ENCODE peak calls at places on chromosomes 3 and 15, in ten cellular contexts. O is NCI-H1092; M is AG10803; A is activated T-helper 1 cell treated with Interleukin-2 at 50 U/mL for 16 hours; X is sciatic nerve; Y is frontal cortex; B is D341Med; S is CMK; V is psoas muscle; U is effector CD4-positive, alpha-beta T cell. C is an unnamed sample.

GRCh38 chr3:12484983-12485327 is 675 bp downstream of the TSEN2 start:
- DNase-seq in O (no peak), S (no peak), A (no peak), M (no peak), X (no peak), B (peak; percentile 57), U (no peak), Y (no peak), V (no peak), C (no peak)

GRCh38 chr3:173396191-173397041 is 1.1 kb upstream of the NLGN1 start:
- DNase-seq in M (no peak), U (no peak), O (peak; percentile 36), X (no peak), B (peak; percentile 39), Y (peak; percentile 40), V (no peak), A (no peak), S (no peak), C (no peak)

GRCh38 chr3:3776607-3777006 is 22.6 kb upstream of the LRRN1 start:
- DNase-seq in O (no peak), S (no peak), X (no peak), B (no peak), V (no peak), M (no peak), Y (no peak), A (no peak), U (no peak), C (no peak)

GRCh38 chr3:114660124-114660523 is 366.3 kb downstream of the TIGIT start:
- DNase-seq in A (no peak), M (peak; percentile 66), U (no peak), X (no peak), S (no peak), O (no peak), Y (no peak), V (peak; percentile 35), B (no peak), C (no peak)

GRCh38 chr3:52983336-52983807 is 62.5 kb downstream of the SFMBT1 start:
- DNase-seq in S (no peak), U (peak; percentile 39), B (no peak), Y (no peak), M (no peak), A (peak; percentile 32), X (no peak), V (no peak), O (no peak), C (no peak)

GRCh38 chr15:52020253-52021085 is 1.4 kb downstream of the MAPK6 start:
- DNase-seq in X (no peak), S (no peak), M (peak; percentile 46), Y (no peak), O (no peak), U (no peak), V (no peak), A (no peak), B (no peak), C (no peak)

GRCh38 chr3:24300949-24301348 is 193.7 kb downstream of the THRB start:
- DNase-seq in V (no peak), M (no peak), Y (no peak), X (no peak), B (no peak), O (no peak), A (no peak), S (no peak), U (no peak), C (no peak)

GRCh38 chr15:31552482-31553099 is 226.0 kb downstream of the KLF13 start:
- DNase-seq in V (no peak), A (no peak), M (no peak), B (no peak), U (no peak), S (no peak), X (no peak), O (no peak), Y (no peak), C (no peak)

GRCh38 chr3:18847583-18848197 is 300.6 kb upstream of the KCNH8 start:
- DNase-seq in O (no peak), M (no peak), B (peak; percentile 31), U (no peak), V (no peak), X (no peak), Y (no peak), A (no peak), S (no peak), C (no peak)

GRCh38 chr15:67843092-67843501 is 3.3 kb upstream of the RNU6-1 start:
- DNase-seq in O (no peak), A (no peak), V (no peak), M (no peak), S (no peak), X (no peak), U (no peak), B (no peak), Y (no peak), C (no peak)

GRCh38 chr3:167066977-167067843 is 312.9 kb downstream of the ZBBX start:
- DNase-seq in U (no peak), M (no peak), V (no peak), S (no peak), X (no peak), Y (no peak), B (no peak), O (peak; percentile 40), A (no peak), C (no peak)

GRCh38 chr3:110677506-110677905 is 394.1 kb upstream of the NECTIN3 start:
- DNase-seq in S (no peak), U (no peak), A (no peak), X (no peak), M (peak; percentile 56), Y (no peak), V (no peak), O (no peak), B (no peak), C (no peak)

GRCh38 chr3:31364711-31365110 is 168.0 kb upstream of the STT3B start:
- DNase-seq in M (peak; percentile 62), V (no peak), X (no peak), U (no peak), B (no peak), O (no peak), Y (no peak), S (no peak), A (no peak), C (no peak)

GRCh38 chr3:98800401-98800800 is 37.3 kb downstream of the ST3GAL6 start:
- DNase-seq in X (no peak), O (no peak), S (no peak), V (no peak), B (no peak), U (no peak), M (no peak), Y (no peak), A (no peak), C (no peak)

GRCh38 chr3:190323241-190323617 is 983 bp upstream of the CLDN1 start:
- DNase-seq in X (no peak), A (no peak), Y (no peak), B (no peak), U (no peak), S (no peak), V (no peak), O (no peak), M (no peak), C (no peak)

GRCh38 chr3:189267981-189268613 is 96.3 kb downstream of the TPRG1 start:
- DNase-seq in A (no peak), M (peak; percentile 33), O (no peak), V (no peak), S (no peak), X (no peak), Y (no peak), B (peak; percentile 29), U (no peak), C (no peak)

GRCh38 chr3:13013994-13014754 is 59.1 kb downstream of the IQSEC1 start:
- DNase-seq in B (no peak), M (no peak), U (no peak), V (no peak), A (no peak), S (no peak), O (no peak), X (no peak), Y (no peak), C (no peak)

GRCh38 chr3:426056-426455 is 229.5 kb downstream of the CHL1 start:
- DNase-seq in O (no peak), B (no peak), M (no peak), U (no peak), S (no peak), A (no peak), V (no peak), Y (no peak), X (no peak), C (no peak)

GRCh38 chr15:33831646-33832045 is 136.7 kb upstream of the CHRM5 start:
- DNase-seq in S (no peak), U (no peak), X (no peak), B (no peak), O (no peak), Y (no peak), V (no peak), M (no peak), A (no peak), C (no peak)

GRCh38 chr3:43161684-43162512 is 56.0 kb upstream of the POMGNT2 start:
- DNase-seq in U (no peak), V (no peak), X (no peak), M (peak; percentile 70), S (no peak), O (no peak), A (no peak), Y (no peak), B (no peak), C (peak; percentile 74)

GRCh38 chr3:192875971-192876565 is 41.6 kb downstream of the MB21D2 start:
- DNase-seq in S (no peak), M (peak; percentile 74), X (no peak), Y (no peak), O (no peak), V (no peak), U (no peak), B (no peak), A (no peak), C (no peak)

GRCh38 chr3:165390171-165390570 is 194.0 kb upstream of the SLITRK3 start:
- DNase-seq in B (no peak), S (no peak), U (no peak), M (no peak), Y (no peak), V (no peak), O (no peak), X (no peak), A (no peak), C (no peak)

GRCh38 chr15:80159301-80159700 is 6.5 kb downstream of the FAH start:
- DNase-seq in B (no peak), X (no peak), M (no peak), A (no peak), Y (no peak), U (no peak), S (no peak), V (no peak), O (no peak), C (no peak)

GRCh38 chr15:47885921-47886320 is 168.6 kb downstream of the SEMA6D start:
- DNase-seq in U (no peak), S (no peak), O (no peak), Y (no peak), A (no peak), V (no peak), M (peak; percentile 86), B (no peak), X (no peak), C (no peak)

GRCh38 chr3:27877122-27878011 is 155.2 kb upstream of the EOMES start:
- DNase-seq in X (no peak), S (no peak), V (no peak), M (no peak), A (no peak), U (no peak), B (no peak), O (no peak), Y (no peak), C (no peak)

GRCh38 chr3:177522051-177522450 is 324.8 kb upstream of the TBL1XR1 start:
- DNase-seq in Y (no peak), A (no peak), U (no peak), S (no peak), M (no peak), X (no peak), O (no peak), B (no peak), V (no peak), C (no peak)

GRCh38 chr3:182671942-182672341 is 121.4 kb upstream of the ATP11B start:
- DNase-seq in V (no peak), O (no peak), Y (no peak), X (no peak), B (no peak), A (no peak), S (no peak), M (peak; percentile 81), U (no peak), C (no peak)

GRCh38 chr3:188296761-188297689 is 143.1 kb downstream of the LPP start:
- DNase-seq in M (peak; percentile 83), O (no peak), Y (no peak), U (no peak), S (no peak), B (no peak), V (no peak), A (no peak), X (no peak), C (no peak)

C was measured in cerebellar nuclear complex.